ENCODE peak calls at places on chromosomes 12 and 14, in six cellular contexts. N is mesenchymal stem cell, Q is IMR-90, T is H9, U is trophoblast cell, Z is H1. S is an unnamed sample.

GRCh38 chr12:64181504-64182291 is 40.4 kb downstream of the KICS2 start:
- DNase-seq in T (peak; percentile 45), U (peak; percentile 69), Q (peak; percentile 99), N (peak; percentile 97), Z (no peak), S (peak; percentile 23)

GRCh38 chr12:53770281-53770680 is 18.5 kb upstream of the CISTR start:
- DNase-seq in U (no peak), N (peak; percentile 66), T (no peak), Z (no peak), Q (peak; percentile 97), S (no peak)

GRCh38 chr12:123139926-123140674 is 10.8 kb downstream of the PITPNM2 start:
- DNase-seq in Z (no peak), N (peak; percentile 71), U (no peak), Q (peak; percentile 57), T (no peak), S (no peak)

GRCh38 chr14:34536951-34537676 is 2.4 kb downstream of the EAPP start:
- DNase-seq in Z (no peak), U (peak; percentile 32), N (peak; percentile 37), T (no peak), Q (peak; percentile 76), S (no peak)

GRCh38 chr14:77306406-77307098 is 14.1 kb downstream of the POMT2 start:
- DNase-seq in Q (peak; percentile 21), N (peak; percentile 18), T (no peak), U (peak; percentile 21), Z (no peak), S (no peak)

GRCh38 chr14:85702937-85703336 is 173.0 kb downstream of the FLRT2 start:
- DNase-seq in N (peak; percentile 43), Q (peak; percentile 44), T (no peak), Z (no peak), U (no peak), S (no peak)

GRCh38 chr12:88361493-88361892 is 218.8 kb downstream of the KITLG start:
- DNase-seq in Z (no peak), T (no peak), Q (peak; percentile 36), N (no peak), U (peak; percentile 11), S (no peak)

GRCh38 chr12:133156125-133156690 is 25.1 kb upstream of the ZNF268 start:
- DNase-seq in Q (no peak), T (no peak), U (no peak), N (peak; percentile 14), Z (no peak), S (no peak)

GRCh38 chr12:54641554-54641953 is 6.6 kb downstream of the DCD start:
- DNase-seq in U (no peak), T (no peak), Q (no peak), Z (no peak), N (no peak), S (no peak)

GRCh38 chr12:122519418-122519817 is 7.3 kb downstream of the RSRC2 start:
- DNase-seq in Z (no peak), U (no peak), Q (no peak), N (no peak), T (no peak), S (no peak)

GRCh38 chr14:70654609-70655008 is 12.9 kb downstream of the TTC9 start:
- DNase-seq in Z (no peak), N (no peak), U (no peak), Q (no peak), T (no peak), S (no peak)

GRCh38 chr14:101121399-101122113 is 218.0 kb upstream of the RTL1 start:
- DNase-seq in Z (no peak), T (no peak), U (no peak), N (no peak), Q (no peak), S (no peak)

GRCh38 chr12:116798719-116799118 is 60.6 kb downstream of the RNFT2 start:
- DNase-seq in Q (no peak), Z (no peak), T (no peak), U (no peak), N (no peak), S (no peak)

GRCh38 chr14:101840649-101841365 is 79.3 kb downstream of the PPP2R5C start:
- DNase-seq in Q (no peak), T (no peak), N (no peak), U (no peak), Z (no peak), S (no peak)

GRCh38 chr14:29865299-29865698 is 62.3 kb downstream of the PRKD1 start:
- DNase-seq in Z (no peak), T (no peak), Q (no peak), N (no peak), U (no peak), S (no peak)

GRCh38 chr12:122887817-122888212 is 8.1 kb downstream of the VPS37B start:
- DNase-seq in N (no peak), Q (no peak), Z (no peak), U (no peak), T (no peak), S (no peak)

GRCh38 chr12:94676011-94676709 is 25.8 kb upstream of the TMCC3 start:
- DNase-seq in N (no peak), T (no peak), U (no peak), Q (no peak), Z (no peak), S (no peak)

GRCh38 chr12:94678849-94679248 is 28.5 kb upstream of the TMCC3 start:
- DNase-seq in T (no peak), U (no peak), Q (no peak), N (no peak), Z (no peak), S (no peak)

GRCh38 chr12:94677778-94678177 is 27.4 kb upstream of the TMCC3 start:
- DNase-seq in Z (no peak), Q (no peak), T (no peak), U (peak; percentile 69), N (no peak), S (no peak)

GRCh38 chr12:94678396-94678795 is 28.0 kb upstream of the TMCC3 start:
- DNase-seq in N (no peak), U (no peak), Z (no peak), Q (no peak), T (no peak), S (no peak)

DNA sequence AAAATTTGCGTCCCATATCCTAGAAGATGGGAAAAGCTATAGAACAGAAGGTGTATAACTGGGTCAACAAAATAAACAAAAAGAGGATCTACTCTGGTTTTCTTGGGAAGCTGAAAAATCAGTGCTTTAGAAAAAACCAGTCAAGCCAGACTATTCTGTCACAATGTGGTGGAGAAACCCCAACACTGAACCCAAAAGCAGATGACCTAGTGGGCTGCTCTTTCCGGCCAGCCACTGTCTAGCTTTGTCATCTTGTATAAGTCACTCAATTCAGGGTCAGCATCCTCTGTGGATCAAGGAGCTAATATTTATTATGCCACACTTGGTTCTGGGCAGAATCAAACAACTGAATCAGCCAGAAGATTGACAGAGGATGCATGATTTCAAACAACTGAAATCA is 26.6 kb upstream of the TMCC3 start:
- DNase-seq in Z (no peak), N (no peak), T (no peak), U (no peak), Q (no peak), S (no peak)
- H3K14ac ChIP-seq in Z (no peak overlapping the region), N (no peak overlapping the region), T (no peak overlapping the region), U (no peak overlapping the region), Q (no peak overlapping the region), S (no peak overlapping the region)

DNA sequence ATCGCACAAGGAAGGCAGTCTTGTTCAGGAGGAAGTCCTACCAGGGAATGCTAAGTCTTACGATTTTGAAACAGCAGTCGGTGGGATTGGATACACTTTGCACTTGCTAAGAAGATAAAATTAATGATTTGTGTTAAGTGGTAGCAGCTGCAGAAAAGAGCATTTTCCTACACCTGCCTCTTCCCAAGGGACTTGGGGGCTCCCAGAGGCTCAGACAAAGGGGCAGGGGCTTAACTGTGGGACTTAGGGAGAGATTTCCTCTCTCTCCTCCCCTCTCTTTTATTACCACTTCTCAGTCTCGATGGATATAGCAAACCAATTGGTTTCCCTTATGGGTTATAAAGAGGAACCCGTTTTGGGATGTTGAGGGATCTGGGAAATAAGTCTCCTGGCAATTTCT is 175.2 kb downstream of the NRXN3 start:
- DNase-seq in Z (no peak), U (no peak), T (no peak), N (no peak), Q (no peak), S (no peak)
- H3K14ac ChIP-seq in Z (no peak overlapping the region), U (no peak overlapping the region), T (no peak overlapping the region), N (no peak overlapping the region), Q (no peak overlapping the region), S (no peak overlapping the region)

GRCh38 chr12:13691598-13691997 is 289.8 kb downstream of the GRIN2B start:
- DNase-seq in N (no peak), U (no peak), Z (no peak), T (no peak), Q (no peak), S (no peak)
- H3K14ac ChIP-seq in N (no peak overlapping the region), U (no peak overlapping the region), Z (no peak overlapping the region), T (no peak overlapping the region), Q (no peak overlapping the region), S (no peak overlapping the region)

DNA sequence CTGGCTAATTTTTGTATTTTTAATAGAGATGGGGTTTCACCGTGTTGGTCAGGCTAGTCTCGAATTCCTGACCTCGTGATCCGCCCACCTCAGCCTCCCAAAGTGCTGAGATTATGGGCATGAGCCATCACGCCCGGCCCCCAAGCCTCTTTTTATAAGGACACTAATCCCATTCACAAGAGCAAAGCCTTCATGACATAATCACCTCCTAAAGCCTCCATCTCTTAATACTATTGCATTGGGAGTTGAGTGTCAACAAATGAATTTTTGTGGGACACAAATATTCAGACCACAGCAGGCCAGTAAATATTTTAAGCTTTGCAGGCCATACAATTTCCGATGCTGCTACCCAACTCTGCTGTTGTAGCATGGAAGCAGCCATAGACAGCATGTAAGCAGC is 10.9 kb downstream of the RNF212B start:
- DNase-seq in Z (no peak), Q (no peak), N (peak; percentile 61), T (no peak), U (no peak), S (no peak)
- H3K14ac ChIP-seq in Z (no peak overlapping the region), Q (no peak overlapping the region), N (no peak overlapping the region), T (no peak overlapping the region), U (no peak overlapping the region), S (no peak overlapping the region)

DNA sequence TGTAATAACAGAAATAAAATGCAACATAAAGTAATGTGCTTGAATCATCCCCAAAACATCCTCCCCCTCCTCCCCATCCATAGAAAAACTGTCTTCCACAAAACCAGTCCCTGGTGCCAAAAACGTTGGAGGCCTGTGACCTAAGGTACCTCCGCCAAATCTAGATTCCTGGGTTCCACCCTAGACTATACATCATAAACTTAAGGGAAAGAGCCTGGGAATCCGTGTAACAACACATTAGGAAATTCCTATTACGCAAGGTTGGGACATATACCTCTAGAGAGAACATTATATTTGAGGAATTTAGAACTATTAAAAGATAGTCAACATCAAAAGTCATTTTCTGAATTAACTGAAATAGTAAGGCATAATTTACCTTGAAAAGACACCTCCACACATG is 38.0 kb downstream of the SPPL3 start:
- DNase-seq in Z (no peak), Q (peak; percentile 51), T (no peak), U (no peak), N (no peak), S (no peak)
- H3K14ac ChIP-seq in Z (no peak overlapping the region), Q (no peak overlapping the region), T (no peak overlapping the region), U (no peak overlapping the region), N (no peak overlapping the region), S (no peak overlapping the region)